ENCODE peak calls at places on chromosomes 5 and 9, in four cellular contexts. H is cardiac fibroblast, Z is left ventricle myocardium inferior, D is WERI-Rb-1. Q is an unnamed sample.

GRCh38 chr9:76571288-76572204 is 112.6 kb downstream of the GCNT1 start:
- DNase-seq in D (no peak), Z (no peak), H (peak), Q (no peak)

GRCh38 chr5:117713585-117714198 is 1139.1 kb upstream of the SEMA6A start:
- DNase-seq in H (peak), D (no peak), Z (no peak), Q (no peak)

GRCh38 chr5:131230406-131230805 is 33.4 kb upstream of the CDC42SE2 start:
- DNase-seq in H (no peak), Z (no peak), D (no peak), Q (no peak)

GRCh38 chr9:31519011-31519410 is 865.4 kb upstream of the ACO1 start:
- DNase-seq in D (peak), H (no peak), Z (no peak), Q (no peak)

GRCh38 chr5:375921-376871 is 54.7 kb downstream of the AHRR start:
- DNase-seq in D (no peak), Z (no peak), H (no peak), Q (no peak)

GRCh38 chr5:131382407-131383395 is 118.8 kb downstream of the CDC42SE2 start:
- DNase-seq in Z (no peak), D (peak), H (peak), Q (no peak)

GRCh38 chr5:133219296-133219695 is 167.5 kb downstream of the HSPA4 start:
- DNase-seq in H (no peak), D (no peak), Z (no peak), Q (no peak)

GRCh38 chr5:37833990-37834389 is 5.9 kb downstream of the GDNF start:
- DNase-seq in Z (no peak), H (no peak), D (no peak), Q (no peak)

GRCh38 chr5:53782620-53783019 is 222.2 kb downstream of the NDUFS4 start:
- DNase-seq in D (no peak), Z (no peak), H (no peak), Q (no peak)

GRCh38 chr9:3887121-3887797 is 361.5 kb upstream of the RFX3 start:
- DNase-seq in Z (no peak), H (no peak), D (peak), Q (no peak)

GRCh38 chr9:124469011-124469832 is 19.0 kb downstream of the ADGRD2 start:
- DNase-seq in D (no peak), Z (no peak), H (no peak), Q (no peak)

GRCh38 chr9:116450378-116451139 is 236.5 kb upstream of the TRIM32 start:
- DNase-seq in H (peak), Z (no peak), D (no peak), Q (peak)

GRCh38 chr5:109743770-109744212 is 54.1 kb downstream of the MAN2A1 start:
- DNase-seq in Z (no peak), H (peak), D (no peak), Q (peak)

GRCh38 chr9:107492381-107492780 is 2.8 kb upstream of the KLF4 start:
- DNase-seq in H (no peak), D (no peak), Z (no peak), Q (no peak)

GRCh38 chr5:170296935-170297588 is 515 bp downstream of the LCP2 start:
- DNase-seq in Z (no peak), H (no peak), D (no peak), Q (no peak)

GRCh38 chr9:34430843-34431437 is 27.4 kb downstream of the FAM219A start:
- DNase-seq in D (no peak), Z (peak), H (peak), Q (peak)

GRCh38 chr5:76960004-76960625 is 7.3 kb downstream of the CRHBP start:
- DNase-seq in D (no peak), Z (no peak), H (peak), Q (peak)

GRCh38 chr5:124057161-124057814 is 545.3 kb downstream of the CSNK1G3 start:
- DNase-seq in H (no peak), D (peak), Z (peak), Q (peak)

GRCh38 chr9:97593960-97594359 is 39.2 kb downstream of the TSTD2 start:
- DNase-seq in H (no peak), Z (no peak), D (no peak), Q (no peak)

GRCh38 chr5:179275941-179276837 is 69.1 kb downstream of the ADAMTS2 start:
- DNase-seq in D (no peak), Z (peak), H (peak), Q (peak)

GRCh38 chr9:88268886-88269285 is 119.4 kb upstream of the SPIN1 start:
- DNase-seq in Z (no peak), H (no peak), D (no peak), Q (no peak)

GRCh38 chr9:130064621-130065020 is 10.9 kb downstream of the GPR107 start:
- DNase-seq in H (no peak), D (no peak), Z (no peak), Q (no peak)

GRCh38 chr9:95880011-95880690 is 4.7 kb downstream of the ERCC6L2 start:
- DNase-seq in D (no peak), Z (no peak), H (peak), Q (peak)

GRCh38 chr9:120944434-120945125 is 18.0 kb upstream of the TRAF1 start:
- DNase-seq in Z (no peak), D (no peak), H (no peak), Q (no peak)

GRCh38 chr5:3584724-3585531 is 10.7 kb upstream of the IRX1 start:
- DNase-seq in D (peak), H (no peak), Z (no peak), Q (no peak)

GRCh38 chr9:94869415-94869838 is 142.9 kb downstream of the AOPEP start:
- DNase-seq in H (peak), Z (no peak), D (no peak), Q (no peak)

GRCh38 chr5:179986328-179986727 is 78.6 kb upstream of the TBC1D9B start:
- DNase-seq in H (peak), D (no peak), Z (no peak), Q (no peak)

GRCh38 chr9:7500521-7500920 is 299.1 kb downstream of the DMAC1 start:
- DNase-seq in H (no peak), Z (no peak), D (no peak), Q (no peak)

GRCh38 chr9:94700445-94700844 is 26.1 kb upstream of the AOPEP start:
- DNase-seq in H (no peak), Z (no peak), D (no peak), Q (no peak)

GRCh38 chr9:124309665-124310064 is 51.9 kb downstream of the NEK6 start:
- DNase-seq in Z (no peak), H (peak), D (no peak), Q (peak)

GRCh38 chr5:88390007-88390385 is 121.4 kb upstream of the TMEM161B start:
- DNase-seq in D (peak), Z (no peak), H (no peak), Q (no peak)

GRCh38 chr9:12289711-12290110 is 403.5 kb upstream of the TYRP1 start:
- DNase-seq in D (no peak), H (no peak), Z (no peak), Q (no peak)

GRCh38 chr5:89343666-89344065 is 460.7 kb upstream of the MEF2C start:
- DNase-seq in Z (no peak), D (no peak), H (no peak), Q (peak)

GRCh38 chr9:135905380-135906282 is 1.7 kb downstream of the CAMSAP1 start:
- DNase-seq in H (peak), Z (no peak), D (no peak), Q (no peak)

GRCh38 chr5:160743027-160743426 is 109.0 kb downstream of the ATP10B start:
- DNase-seq in H (no peak), D (no peak), Z (no peak), Q (no peak)

GRCh38 chr5:114581136-114581535 is 219.3 kb downstream of the KCNN2 start:
- DNase-seq in Z (no peak), H (no peak), D (no peak), Q (no peak)

GRCh38 chr9:69499401-69499800 is 172.8 kb downstream of the APBA1 start:
- DNase-seq in H (no peak), D (no peak), Z (no peak), Q (no peak)

GRCh38 chr5:153491408-153491807 is 938 bp downstream of the GRIA1 start:
- DNase-seq in D (no peak), H (no peak), Z (no peak), Q (no peak)
- H3K4me3 ChIP-seq in D (no peak), H (no peak), Z (no peak), Q (peak)

GRCh38 chr5:97355775-97356174 is 172.7 kb upstream of the RIOK2 start:
- DNase-seq in Z (no peak), H (no peak), D (no peak), Q (no peak)
- H3K4me3 ChIP-seq in Z (no peak), H (no peak), D (no peak), Q (no peak)

GRCh38 chr5:181171782-181172181 is 24.4 kb downstream of the OR2V2 start:
- DNase-seq in D (no peak), Z (no peak), H (no peak), Q (no peak)

GRCh38 chr5:181173420-181174342 is 26.3 kb downstream of the OR2V2 start:
- DNase-seq in Z (no peak), H (no peak), D (no peak), Q (no peak)

GRCh38 chr5:181170237-181170830 is 22.9 kb downstream of the OR2V2 start:
- DNase-seq in H (no peak), D (no peak), Z (no peak), Q (no peak)

GRCh38 chr5:181170996-181171395 is 23.6 kb downstream of the OR2V2 start:
- DNase-seq in H (no peak), D (no peak), Z (no peak), Q (no peak)

DNA sequence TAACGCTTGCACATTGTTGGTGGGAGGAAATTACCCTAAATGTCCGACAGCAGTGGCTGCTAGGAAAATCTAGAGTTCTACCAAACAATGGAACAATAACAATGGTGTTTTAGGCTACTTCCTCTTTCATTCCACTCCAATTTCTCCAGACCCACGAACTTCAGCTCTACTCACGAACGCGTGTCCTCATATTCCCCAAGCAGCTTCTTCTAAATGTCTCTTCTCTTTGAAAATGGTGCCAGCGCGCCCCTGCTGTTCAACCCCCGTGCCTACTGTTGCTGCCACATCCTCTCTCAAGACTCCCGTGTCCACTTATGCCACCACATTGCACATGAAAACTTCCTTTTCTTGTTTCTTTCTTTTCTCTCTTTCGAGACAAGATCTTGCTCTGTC is 25.6 kb downstream of the OR2V2 start:
- DNase-seq in H (no peak), D (no peak), Z (no peak), Q (no peak)
- H3K4me3 ChIP-seq in H (no peak), D (no peak), Z (peak), Q (no peak)

GRCh38 chr5:68286612-68286912 is 71.0 kb downstream of the PIK3R1 start:
- DNase-seq in Z (no peak), H (no peak), D (no peak), Q (no peak)
- H3K4me3 ChIP-seq in Z (no peak), H (no peak), D (no peak), Q (no peak)

GRCh38 chr5:55222819-55223124 is 4.3 kb downstream of the MCIDAS start:
- DNase-seq in H (no peak), D (no peak), Z (no peak), Q (no peak)
- H3K4me3 ChIP-seq in H (no peak), D (no peak), Z (no peak), Q (no peak)

GRCh38 chr5:176629853-176630680 is at the start of the genes EIF4E1B and SNCB:
- DNase-seq in D (peak), H (peak), Z (no peak), Q (no peak)
- H3K4me3 ChIP-seq in D (peak), H (peak), Z (peak), Q (peak)

GRCh38 chr9:127915325-127915752 is 1.5 kb downstream of the ST6GALNAC4 start:
- DNase-seq in H (no peak), D (no peak), Z (no peak), Q (no peak)
- H3K4me3 ChIP-seq in H (no peak), D (no peak), Z (peak), Q (no peak)

GRCh38 chr9:137295313-137296213 is 6.5 kb downstream of the NRARP start:
- DNase-seq in Z (no peak), D (no peak), H (peak), Q (no peak)

GRCh38 chr9:137294684-137295312 is 7.3 kb downstream of the NRARP start:
- DNase-seq in Z (no peak), H (peak), D (peak), Q (no peak)

GRCh38 chr9:137294091-137294683 is 7.9 kb downstream of the NRARP start:
- DNase-seq in H (peak), Z (no peak), D (no peak), Q (no peak)

GRCh38 chr9:137293094-137293481 is 9.0 kb downstream of the NRARP start:
- DNase-seq in H (no peak), D (no peak), Z (no peak), Q (no peak)

GRCh38 chr9:137293482-137294090 is 8.5 kb downstream of the NRARP start:
- DNase-seq in H (no peak), D (no peak), Z (no peak), Q (no peak)
- H3K4me3 ChIP-seq in H (no peak), D (no peak), Z (peak), Q (no peak)